ENCODE peak calls at places on chromosome 19, in seven cellular contexts. B, R, D, F, Z, O and X are unnamed samples.

GRCh38 chr19:29263305-29264080 is 50.5 kb upstream of the UQCRFS1 start:
- DNase-seq in B (no peak), R (peak), D (peak), F (peak), Z (peak), O (peak), X (no peak)

GRCh38 chr19:33862991-33863390 is 66.3 kb downstream of the KCTD15 start:
- DNase-seq in B (no peak), R (no peak), D (no peak), F (no peak), Z (no peak), O (no peak), X (no peak)

GRCh38 chr19:38877781-38878574 is at the start of gene RINL:
- DNase-seq in B (no peak), R (peak), D (peak), F (peak), Z (no peak), O (no peak), X (no peak)

GRCh38 chr19:46714523-46715106 is 2.3 kb downstream of the PRKD2 start:
- DNase-seq in B (no peak), R (no peak), D (no peak), F (peak), Z (no peak), O (no peak), X (no peak)

GRCh38 chr19:49475191-49475932 is 1.3 kb downstream of the FLT3LG start:
- DNase-seq in B (no peak), R (no peak), D (no peak), F (no peak), Z (no peak), O (no peak), X (no peak)

GRCh38 chr19:40229484-40229883 is 3.0 kb upstream of the CCNP start:
- DNase-seq in B (no peak), R (no peak), D (no peak), F (no peak), Z (no peak), O (peak), X (no peak)

GRCh38 chr19:6458695-6459355 is 767 bp downstream of the SLC25A23 start:
- DNase-seq in B (no peak), R (no peak), D (no peak), F (no peak), Z (no peak), O (no peak), X (no peak)

GRCh38 chr19:18696023-18696422 is 12.5 kb downstream of the CRTC1 start:
- DNase-seq in B (no peak), R (no peak), D (no peak), F (no peak), Z (no peak), O (no peak), X (no peak)

GRCh38 chr19:38743394-38744297 is 628 bp downstream of the CAPN12 start:
- DNase-seq in B (no peak), R (no peak), D (no peak), F (no peak), Z (no peak), O (no peak), X (no peak)

GRCh38 chr19:13430790-13431582 is 75.3 kb downstream of the CACNA1A start:
- DNase-seq in B (peak), R (peak), D (peak), F (no peak), Z (peak), O (peak), X (peak)

GRCh38 chr19:19460258-19460731 is 54.8 kb downstream of the GATAD2A start:
- DNase-seq in B (no peak), R (no peak), D (no peak), F (peak), Z (no peak), O (no peak), X (no peak)

GRCh38 chr19:14482112-14482941 is 7.2 kb upstream of the PTGER1 start:
- DNase-seq in B (no peak), R (no peak), D (no peak), F (no peak), Z (no peak), O (no peak), X (no peak)

GRCh38 chr19:17455711-17456123 is 5.0 kb downstream of the NXNL1 start:
- DNase-seq in B (no peak), R (no peak), D (no peak), F (no peak), Z (no peak), O (no peak), X (no peak)

GRCh38 chr19:50181121-50181520 is 18.0 kb upstream of the IZUMO2 start:
- DNase-seq in B (no peak), R (no peak), D (no peak), F (no peak), Z (no peak), O (no peak), X (no peak)

GRCh38 chr19:42270346-42271044 is 1.4 kb downstream of the CIC start:
- DNase-seq in B (peak), R (peak), D (peak), F (peak), Z (peak), O (peak), X (no peak)

GRCh38 chr19:15107056-15108010 is at the start of gene SYDE1:
- DNase-seq in B (no peak), R (peak), D (peak), F (no peak), Z (peak), O (peak), X (no peak)

GRCh38 chr19:3465552-3465951 is 14.8 kb downstream of the SMIM24 start:
- DNase-seq in B (no peak), R (no peak), D (no peak), F (no peak), Z (no peak), O (no peak), X (no peak)
- TF ChIP-seq CTCF in B (no peak), R (no peak), D (no peak), F (no peak), Z (no peak), O (no peak), X (no peak)

GRCh38 chr19:4069331-4069959 is 2.7 kb upstream of the ZBTB7A start:
- DNase-seq in B (no peak), R (no peak), D (peak), F (peak), Z (no peak), O (no peak), X (no peak)

GRCh38 chr19:4067396-4068057 is 828 bp upstream of the ZBTB7A start:
- DNase-seq in B (no peak), R (no peak), D (peak), F (no peak), Z (no peak), O (no peak), X (no peak)

GRCh38 chr19:4066682-4067395 is at the start of gene ZBTB7A:
- DNase-seq in B (no peak), R (peak), D (peak), F (peak), Z (peak), O (peak), X (no peak)

GRCh38 chr19:4066176-4066606 is 508 bp downstream of the ZBTB7A start:
- DNase-seq in B (no peak), R (no peak), D (peak), F (peak), Z (no peak), O (no peak), X (no peak)

DNA sequence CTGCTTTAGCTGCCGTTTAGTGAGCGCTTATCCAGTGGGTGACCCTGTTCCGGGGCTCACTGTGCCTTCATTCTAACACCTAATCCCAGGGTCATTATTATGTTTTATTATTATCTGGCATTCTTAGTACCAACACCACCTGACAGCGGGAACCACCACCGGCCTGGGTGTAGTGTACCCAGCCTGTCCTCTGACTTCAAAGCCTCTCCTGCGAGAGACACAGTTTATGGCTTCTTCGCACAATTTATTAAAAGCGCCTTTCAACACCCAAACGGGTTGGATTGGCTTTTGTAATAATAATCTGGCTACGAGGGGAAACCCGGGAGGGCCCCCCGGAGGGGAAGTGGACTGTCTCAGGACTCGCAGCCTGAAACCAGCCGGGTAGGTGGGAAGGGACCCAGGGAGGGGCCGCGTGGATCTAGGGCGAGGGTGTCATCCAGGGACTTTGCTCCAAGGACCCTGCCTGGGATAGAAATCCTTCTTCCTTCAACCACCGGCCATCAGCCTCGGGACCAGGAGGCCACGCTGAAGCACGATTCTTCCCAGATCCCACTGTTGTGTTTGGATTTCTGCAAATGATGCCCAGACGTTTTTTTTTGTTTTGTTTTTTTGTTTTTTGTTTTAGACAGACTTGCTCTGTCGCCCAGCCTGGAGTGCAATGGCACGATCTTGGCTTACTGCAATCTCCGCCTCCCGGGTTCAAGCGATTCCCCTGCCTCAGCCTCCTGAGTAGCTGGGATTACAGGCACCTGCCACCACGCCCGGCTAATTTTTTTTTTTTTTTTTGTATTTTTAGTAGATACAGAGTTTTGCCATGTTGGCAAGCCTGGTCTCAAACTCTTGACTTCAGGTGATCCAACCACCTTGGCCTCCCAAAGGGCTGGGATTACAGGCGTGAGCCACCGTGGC is 1.6 kb upstream of the ZBTB7A start:
- DNase-seq in B (no peak), R (no peak), D (peak), F (no peak), Z (no peak), O (no peak), X (no peak)
- TF ChIP-seq CTCF in B (no peak), R (no peak), D (no peak), F (no peak), Z (no peak), O (no peak), X (no peak)

DNA sequence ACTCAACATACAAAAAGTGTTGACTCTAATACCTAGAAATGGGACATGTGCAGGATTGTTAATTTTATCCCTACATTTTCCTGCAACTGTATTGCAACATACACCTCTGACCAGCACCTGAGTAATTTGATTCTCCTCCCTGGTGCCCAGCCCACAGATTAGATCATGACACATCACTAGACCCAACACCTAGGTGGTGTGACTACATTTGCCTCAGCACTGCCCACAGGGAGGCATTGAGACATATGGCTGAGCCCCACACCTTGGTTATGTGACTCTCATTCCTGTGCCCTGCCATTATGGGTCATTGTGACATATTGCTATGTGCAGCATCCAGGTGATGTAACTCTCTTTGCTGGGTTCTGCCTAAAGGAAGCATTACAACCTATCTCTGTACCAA is 13.2 kb upstream of the ZNF254 start:
- DNase-seq in B (peak), R (peak), D (no peak), F (no peak), Z (no peak), O (no peak), X (no peak)
- TF ChIP-seq CTCF in B (no peak), R (no peak), D (no peak), F (no peak), Z (no peak), O (no peak), X (no peak)

GRCh38 chr19:55340784-55341147 is 1.1 kb downstream of the KMT5C start:
- DNase-seq in B (no peak), R (no peak), D (no peak), F (no peak), Z (no peak), O (no peak), X (no peak)
- TF ChIP-seq CTCF in B (peak), R (no peak), D (no peak), F (no peak), Z (peak), O (no peak), X (peak)

GRCh38 chr19:588758-589692 is 656 bp upstream of the HCN2 start:
- DNase-seq in B (no peak), R (no peak), D (no peak), F (no peak), Z (no peak), O (no peak), X (no peak)

GRCh38 chr19:589693-590395 is at the start of gene HCN2:
- DNase-seq in B (no peak), R (no peak), D (no peak), F (no peak), Z (no peak), O (no peak), X (no peak)

GRCh38 chr19:590750-591098 is 1.0 kb downstream of the HCN2 start:
- DNase-seq in B (no peak), R (no peak), D (no peak), F (no peak), Z (no peak), O (no peak), X (no peak)

GRCh38 chr19:590396-590745 is 690 bp downstream of the HCN2 start:
- DNase-seq in B (no peak), R (peak), D (no peak), F (no peak), Z (peak), O (peak), X (no peak)

GRCh38 chr19:588093-588742 is 1.5 kb upstream of the HCN2 start:
- DNase-seq in B (no peak), R (peak), D (no peak), F (peak), Z (peak), O (peak), X (no peak)
- TF ChIP-seq CTCF in B (peak), R (peak), D (no peak), F (no peak), Z (peak), O (peak), X (peak)